ENCODE peak calls at places on chromosome 7, in ten cellular contexts. O is NCI-H187; M is progenitor cell of endocrine pancreas; P is NCI-H1436; E is CD4-positive, alpha-beta T cell; R is WTC11; J is amniotic stem cell; I is ureter; S is GM23338; F is GM23248. W is an unnamed sample.

GRCh38 chr7:159118220-159118595 is 26.5 kb downstream of the VIPR2 start:
- DNase-seq in O (no peak), M (no peak), P (no peak), E (no peak), R (no peak), J (no peak), I (no peak), S (no peak), F (no peak), W (no peak)

GRCh38 chr7:86660950-86661462 is 17.3 kb downstream of the GRM3 start:
- DNase-seq in O (no peak), M (no peak), P (no peak), E (no peak), R (no peak), J (no peak), I (no peak), S (no peak), F (no peak), W (no peak)

GRCh38 chr7:79608005-79608404 is 154.5 kb upstream of the MAGI2 start:
- DNase-seq in O (no peak), M (no peak), P (no peak), E (no peak), R (no peak), J (no peak), I (no peak), S (no peak), F (no peak), W (no peak)

GRCh38 chr7:144057954-144058353 is 9.2 kb downstream of the OR2A5 start:
- DNase-seq in O (no peak), M (no peak), P (no peak), E (no peak), R (no peak), J (peak; percentile 11), I (no peak), S (no peak), F (peak; percentile 29), W (peak; percentile 15)

GRCh38 chr7:151248191-151249033 is at the start of gene SMARCD3:
- DNase-seq in O (no peak), M (peak; percentile 85), P (no peak), E (peak; percentile 49), R (peak; percentile 70), J (no peak), I (no peak), S (peak; percentile 73), F (peak; percentile 73), W (peak; percentile 35)

GRCh38 chr7:69656890-69657289 is 58.6 kb downstream of the AUTS2 start:
- DNase-seq in O (no peak), M (no peak), P (no peak), E (no peak), R (no peak), J (peak; percentile 63), I (no peak), S (no peak), F (peak; percentile 70), W (peak; percentile 88)

GRCh38 chr7:10156972-10157371 is 816.7 kb upstream of the PHF14 start:
- DNase-seq in O (no peak), M (no peak), P (no peak), E (no peak), R (no peak), J (no peak), I (no peak), S (no peak), F (no peak), W (no peak)

GRCh38 chr7:46806856-46807255 is 775.1 kb downstream of the TNS3 start:
- DNase-seq in O (no peak), M (no peak), P (no peak), E (no peak), R (no peak), J (no peak), I (no peak), S (no peak), F (no peak), W (no peak)

GRCh38 chr7:150330211-150330885 is 7.0 kb upstream of the ACTR3C start:
- DNase-seq in O (no peak), M (no peak), P (no peak), E (no peak), R (no peak), J (no peak), I (no peak), S (no peak), F (no peak), W (no peak)

GRCh38 chr7:104552102-104552501 is 223.7 kb downstream of the LHFPL3 start:
- DNase-seq in O (no peak), M (peak; percentile 64), P (no peak), E (no peak), R (peak; percentile 75), J (no peak), I (peak; percentile 62), S (peak; percentile 80), F (peak; percentile 37), W (peak; percentile 69)

GRCh38 chr7:2938514-2939192 is 94.5 kb upstream of the GNA12 start:
- DNase-seq in O (no peak), M (no peak), P (no peak), E (no peak), R (peak; percentile 10), J (no peak), I (no peak), S (no peak), F (no peak), W (no peak)

GRCh38 chr7:87075671-87076404 is 16.4 kb upstream of the ELAPOR2 start:
- DNase-seq in O (no peak), M (no peak), P (no peak), E (no peak), R (no peak), J (no peak), I (no peak), S (no peak), F (no peak), W (no peak)

GRCh38 chr7:24401628-24402593 is 117.9 kb downstream of the NPY start:
- DNase-seq in O (no peak), M (no peak), P (peak; percentile 24), E (no peak), R (no peak), J (peak; percentile 24), I (no peak), S (no peak), F (peak; percentile 61), W (peak; percentile 42)

GRCh38 chr7:104209063-104209462 is 1.2 kb upstream of the ORC5 start:
- DNase-seq in O (no peak), M (no peak), P (no peak), E (no peak), R (no peak), J (no peak), I (no peak), S (no peak), F (no peak), W (no peak)

GRCh38 chr7:82675396-82675795 is 231.8 kb upstream of the CACNA2D1 start:
- DNase-seq in O (no peak), M (no peak), P (no peak), E (no peak), R (no peak), J (no peak), I (no peak), S (no peak), F (no peak), W (no peak)

GRCh38 chr7:90596745-90597526 is 815 bp downstream of the CDK14 start:
- DNase-seq in O (no peak), M (no peak), P (no peak), E (no peak), R (no peak), J (peak; percentile 6), I (no peak), S (peak; percentile 39), F (peak; percentile 76), W (peak; percentile 47)

GRCh38 chr7:46969303-46970130 is 612.4 kb downstream of the TNS3 start:
- DNase-seq in O (no peak), M (no peak), P (no peak), E (no peak), R (no peak), J (no peak), I (no peak), S (no peak), F (peak; percentile 82), W (peak; percentile 32)

GRCh38 chr7:81845628-81846259 is 75.9 kb upstream of the HGF start:
- DNase-seq in O (peak; percentile 65), M (no peak), P (peak; percentile 76), E (no peak), R (no peak), J (no peak), I (no peak), S (no peak), F (peak; percentile 50), W (peak; percentile 37)

GRCh38 chr7:5375925-5376324 is 47.7 kb downstream of the TNRC18 start:
- DNase-seq in O (no peak), M (no peak), P (no peak), E (peak; percentile 38), R (no peak), J (no peak), I (no peak), S (no peak), F (no peak), W (no peak)

GRCh38 chr7:125396466-125397151 is 467.0 kb upstream of the POT1 start:
- DNase-seq in O (no peak), M (no peak), P (no peak), E (no peak), R (no peak), J (no peak), I (no peak), S (no peak), F (no peak), W (no peak)

GRCh38 chr7:25031432-25031831 is 51.5 kb upstream of the OSBPL3 start:
- DNase-seq in O (no peak), M (no peak), P (no peak), E (no peak), R (peak; percentile 15), J (no peak), I (no peak), S (peak; percentile 5), F (no peak), W (no peak)

GRCh38 chr7:64541438-64542359 is 21.2 kb downstream of the ZNF680 start:
- DNase-seq in O (no peak), M (no peak), P (no peak), E (no peak), R (no peak), J (no peak), I (peak; percentile 54), S (no peak), F (peak; percentile 65), W (peak; percentile 77)

GRCh38 chr7:139488810-139489209 is 5.3 kb upstream of the KLRG2 start:
- DNase-seq in O (no peak), M (no peak), P (no peak), E (no peak), R (no peak), J (no peak), I (no peak), S (no peak), F (peak; percentile 20), W (no peak)